ENCODE peak calls at places on chromosomes 11 and 22, in eight cellular contexts. Y is vagina, H is suprapubic skin, C is endodermal cell, E is astrocyte of the cerebellum, L is stomach, X is pancreas, V is body of pancreas. Z is an unnamed sample.

GRCh38 chr11:6635082-6635932 is 16.1 kb upstream of the TPP1 start:
- DNase-seq in V (no peak), L (no peak), X (no peak), E (no peak), C (no peak), H (no peak), Y (no peak), Z (no peak)

GRCh38 chr22:21917206-21917958 is 35.3 kb downstream of the PPM1F start:
- DNase-seq in V (peak), H (no peak), C (no peak), L (peak), E (no peak), Y (no peak), X (peak), Z (no peak)

GRCh38 chr11:122853971-122854446 is 15.7 kb downstream of the CRTAM start:
- DNase-seq in C (peak), V (peak), L (no peak), H (no peak), X (peak), Y (no peak), E (peak), Z (no peak)

GRCh38 chr11:10896493-10896892 is 38.6 kb upstream of the ZBED5 start:
- DNase-seq in X (no peak), V (no peak), E (no peak), C (no peak), H (no peak), L (no peak), Y (no peak), Z (no peak)

GRCh38 chr22:43974028-43974545 is 18.8 kb downstream of the SAMM50 start:
- DNase-seq in Y (no peak), C (peak), L (no peak), H (no peak), V (no peak), X (no peak), E (no peak), Z (no peak)

GRCh38 chr22:28464179-28464578 is 215.5 kb downstream of the TTC28 start:
- DNase-seq in V (no peak), C (no peak), Y (no peak), H (no peak), X (no peak), L (no peak), E (no peak), Z (no peak)

GRCh38 chr11:15783619-15784018 is 572.7 kb downstream of the SOX6 start:
- DNase-seq in Y (no peak), V (no peak), H (no peak), C (peak), X (no peak), E (no peak), L (no peak), Z (no peak)

GRCh38 chr11:46348566-46348981 is 1.3 kb downstream of the DGKZ start:
- DNase-seq in C (no peak), L (no peak), H (no peak), E (no peak), V (peak), X (no peak), Y (no peak), Z (no peak)

GRCh38 chr22:22432479-22432878 is 76.1 kb downstream of the ZNF280B start:
- DNase-seq in V (no peak), H (no peak), C (no peak), X (no peak), E (no peak), L (no peak), Y (no peak), Z (no peak)

GRCh38 chr22:36386351-36386899 is 1.3 kb downstream of the MYH9 start:
- DNase-seq in C (no peak), V (no peak), H (no peak), E (no peak), Y (no peak), X (no peak), L (no peak), Z (no peak)

GRCh38 chr11:12232819-12233601 is 122.6 kb downstream of the MICAL2 start:
- DNase-seq in V (no peak), E (peak), H (no peak), Y (no peak), C (no peak), X (no peak), L (no peak), Z (no peak)

GRCh38 chr11:456533-456932 is 6.5 kb downstream of the PTDSS2 start:
- DNase-seq in L (no peak), C (no peak), V (no peak), E (no peak), H (no peak), Y (no peak), X (no peak), Z (no peak)

GRCh38 chr11:12540913-12541587 is 133.2 kb upstream of the TEAD1 start:
- DNase-seq in X (no peak), L (no peak), C (peak), E (peak), V (no peak), Y (peak), H (no peak), Z (peak)

GRCh38 chr11:44623321-44623715 is 57.9 kb downstream of the CD82 start:
- DNase-seq in X (no peak), H (peak), L (peak), C (peak), Y (peak), V (no peak), E (no peak), Z (peak)

GRCh38 chr11:119585038-119585666 is 143.8 kb downstream of the NECTIN1 start:
- DNase-seq in X (peak), C (peak), Y (no peak), H (no peak), L (peak), E (no peak), V (peak), Z (no peak)

GRCh38 chr11:88324562-88325345 is 12.8 kb downstream of the CTSC start:
- DNase-seq in C (no peak), E (no peak), X (no peak), H (no peak), L (no peak), V (no peak), Y (no peak), Z (no peak)

GRCh38 chr11:94537051-94537600 is 6.6 kb upstream of the FUT4 start:
- DNase-seq in X (no peak), C (no peak), V (no peak), E (peak), Y (no peak), L (no peak), H (no peak), Z (no peak)

GRCh38 chr11:11995601-11996000 is 12.8 kb downstream of the DKK3 start:
- DNase-seq in X (no peak), H (no peak), E (no peak), L (no peak), V (no peak), Y (no peak), C (no peak), Z (peak)

GRCh38 chr11:35118906-35119305 is 20.1 kb upstream of the CD44 start:
- DNase-seq in C (no peak), X (no peak), V (no peak), H (no peak), Y (no peak), E (no peak), L (no peak), Z (no peak)

GRCh38 chr11:96741068-96741467 is 351.3 kb downstream of the JRKL start:
- DNase-seq in E (peak), L (no peak), V (no peak), Y (no peak), C (no peak), H (no peak), X (no peak), Z (no peak)

GRCh38 chr11:47466701-47467250 is 17.8 kb upstream of the RAPSN start:
- DNase-seq in H (no peak), X (peak), E (peak), L (peak), V (peak), C (peak), Y (no peak), Z (no peak)

GRCh38 chr11:65243773-65244172 is 18.0 kb upstream of the POLA2 start:
- DNase-seq in H (no peak), C (peak), Y (no peak), V (no peak), E (no peak), X (no peak), L (no peak), Z (no peak)

GRCh38 chr22:46273432-46274148 is 5.8 kb downstream of the TTC38 start:
- DNase-seq in C (no peak), X (no peak), H (peak), E (no peak), Y (no peak), V (no peak), L (no peak), Z (no peak)

GRCh38 chr11:73361953-73362776 is 14.0 kb upstream of the RELT start:
- DNase-seq in L (no peak), H (no peak), C (peak), V (no peak), E (no peak), X (no peak), Y (no peak), Z (no peak)
- TF ChIP-seq CTCF in L (no peak), H (no peak), C (peak), V (no peak), E (no peak), X (no peak), Y (no peak), Z (no peak)

GRCh38 chr11:4203603-4204360 is 109.2 kb downstream of the RRM1 start:
- DNase-seq in L (no peak), X (no peak), H (no peak), Y (no peak), E (no peak), V (no peak), C (peak), Z (no peak)
- TF ChIP-seq CTCF in L (no peak), X (no peak), H (no peak), Y (no peak), E (no peak), V (no peak), C (peak), Z (no peak)

GRCh38 chr11:78138281-78138680 is 1.1 kb downstream of the ALG8 start:
- DNase-seq in Y (no peak), E (no peak), L (no peak), H (no peak), V (no peak), X (no peak), C (no peak), Z (no peak)

GRCh38 chr11:78139422-78140391 is at the start of gene ALG8:
- DNase-seq in Y (peak), X (peak), L (peak), C (peak), E (peak), H (peak), V (peak), Z (peak)

GRCh38 chr11:78140392-78141077 is 1.1 kb upstream of the ALG8 start:
- DNase-seq in H (no peak), V (no peak), Y (no peak), X (no peak), E (no peak), C (no peak), L (no peak), Z (no peak)

DNA sequence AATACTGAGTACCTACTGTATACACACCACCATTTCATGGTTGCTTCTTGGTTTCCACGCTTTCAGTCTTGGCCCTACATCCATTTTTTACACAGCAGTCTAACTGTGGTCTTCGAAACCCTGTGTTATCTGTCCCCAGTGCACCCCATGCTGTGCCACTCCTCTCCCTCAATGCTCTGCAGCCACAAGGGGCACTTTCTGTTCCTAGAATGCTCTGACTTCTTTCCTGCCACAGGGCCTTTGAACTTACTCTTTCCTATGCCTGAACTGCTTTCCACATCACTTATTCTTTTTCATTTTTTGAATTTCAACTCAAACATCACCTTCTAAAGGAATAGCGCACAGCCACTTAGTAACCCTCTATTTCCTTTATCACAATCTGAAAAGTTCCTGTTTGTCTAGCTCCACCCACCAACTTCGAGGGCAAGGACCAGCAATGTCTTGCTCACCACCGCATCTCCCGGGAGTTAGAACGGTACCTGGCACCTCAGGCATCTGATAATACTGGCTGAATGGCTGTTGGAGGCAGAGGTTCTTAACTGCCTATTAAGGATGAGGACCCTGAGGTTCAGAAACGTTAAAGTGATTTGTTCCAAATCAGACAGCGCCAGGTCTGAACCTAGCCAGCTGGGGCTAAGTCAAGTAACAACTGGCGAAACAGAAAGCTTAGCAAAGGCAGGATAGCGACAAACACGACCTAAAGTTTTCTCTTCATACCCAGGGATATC is 568 bp downstream of the ALG8 start:
- DNase-seq in X (no peak), C (peak), V (no peak), H (no peak), E (no peak), L (peak), Y (no peak), Z (no peak)
- TF ChIP-seq CTCF in X (no peak), C (peak), V (no peak), H (no peak), E (no peak), L (no peak), Y (no peak), Z (no peak)

GRCh38 chr11:61390161-61390560 is 2.2 kb upstream of the TMEM216 start:
- DNase-seq in V (no peak), X (no peak), Y (no peak), E (no peak), L (no peak), C (no peak), H (no peak), Z (no peak)

GRCh38 chr11:61392991-61393595 is 706 bp downstream of the TMEM216 start:
- DNase-seq in X (no peak), V (no peak), C (peak), Y (no peak), L (no peak), E (no peak), H (no peak), Z (no peak)
- TF ChIP-seq CTCF in X (no peak), V (no peak), C (peak), Y (no peak), L (no peak), E (peak), H (no peak), Z (peak)

GRCh38 chr11:91773090-91773489 is 451.5 kb upstream of the FAT3 start:
- DNase-seq in C (peak), H (no peak), E (no peak), X (no peak), V (no peak), L (no peak), Y (no peak), Z (no peak)
- TF ChIP-seq CTCF in C (peak), H (no peak), E (peak), X (no peak), V (no peak), L (no peak), Y (no peak), Z (peak)

GRCh38 chr22:50582562-50583293 is at the start of gene CHKB:
- DNase-seq in V (peak), Y (peak), L (peak), X (peak), E (peak), H (peak), C (peak), Z (peak)
- TF ChIP-seq CTCF in V (no peak), Y (no peak), L (no peak), X (no peak), E (no peak), H (no peak), C (no peak), Z (no peak)

GRCh38 chr11:2088746-2089535 is 50.2 kb downstream of the IGF2 start:
- DNase-seq in H (peak), X (no peak), L (peak), C (peak), V (no peak), Y (peak), E (no peak), Z (peak)
- TF ChIP-seq CTCF in H (no peak), X (no peak), L (no peak), C (peak), V (no peak), Y (no peak), E (peak), Z (peak)

GRCh38 chr11:16879690-16880089 is 134.5 kb downstream of the PLEKHA7 start:
- DNase-seq in L (no peak), X (no peak), V (no peak), C (no peak), E (no peak), H (no peak), Y (no peak), Z (no peak)

GRCh38 chr11:16881766-16882165 is 132.4 kb downstream of the PLEKHA7 start:
- DNase-seq in Y (no peak), H (no peak), L (no peak), E (no peak), X (no peak), C (no peak), V (no peak), Z (no peak)

GRCh38 chr11:16883179-16883578 is 131.0 kb downstream of the PLEKHA7 start:
- DNase-seq in V (no peak), H (no peak), E (no peak), C (peak), Y (no peak), X (no peak), L (peak), Z (no peak)

GRCh38 chr11:16880184-16880583 is 134.0 kb downstream of the PLEKHA7 start:
- DNase-seq in Y (no peak), E (no peak), X (no peak), L (no peak), C (no peak), V (no peak), H (no peak), Z (no peak)

GRCh38 chr11:16881074-16881709 is 133.0 kb downstream of the PLEKHA7 start:
- DNase-seq in C (peak), V (peak), L (peak), H (no peak), X (peak), Y (no peak), E (peak), Z (no peak)
- TF ChIP-seq CTCF in C (peak), V (peak), L (no peak), H (peak), X (no peak), Y (no peak), E (peak), Z (peak)

GRCh38 chr11:72814831-72815618 is 814 bp downstream of the ATG16L2 start:
- DNase-seq in V (peak), E (no peak), Y (peak), X (peak), C (peak), H (peak), L (no peak), Z (peak)

GRCh38 chr11:72812604-72812967 is 1.6 kb upstream of the ATG16L2 start:
- DNase-seq in Y (no peak), L (no peak), C (peak), E (no peak), H (no peak), V (no peak), X (no peak), Z (no peak)

GRCh38 chr11:72813740-72814138 is 472 bp upstream of the ATG16L2 start:
- DNase-seq in Y (peak), E (no peak), V (peak), H (no peak), L (peak), X (peak), C (no peak), Z (no peak)

GRCh38 chr11:72812968-72813739 is 1.1 kb upstream of the ATG16L2 start:
- DNase-seq in C (peak), Y (peak), V (peak), X (peak), H (peak), L (peak), E (no peak), Z (no peak)

DNA sequence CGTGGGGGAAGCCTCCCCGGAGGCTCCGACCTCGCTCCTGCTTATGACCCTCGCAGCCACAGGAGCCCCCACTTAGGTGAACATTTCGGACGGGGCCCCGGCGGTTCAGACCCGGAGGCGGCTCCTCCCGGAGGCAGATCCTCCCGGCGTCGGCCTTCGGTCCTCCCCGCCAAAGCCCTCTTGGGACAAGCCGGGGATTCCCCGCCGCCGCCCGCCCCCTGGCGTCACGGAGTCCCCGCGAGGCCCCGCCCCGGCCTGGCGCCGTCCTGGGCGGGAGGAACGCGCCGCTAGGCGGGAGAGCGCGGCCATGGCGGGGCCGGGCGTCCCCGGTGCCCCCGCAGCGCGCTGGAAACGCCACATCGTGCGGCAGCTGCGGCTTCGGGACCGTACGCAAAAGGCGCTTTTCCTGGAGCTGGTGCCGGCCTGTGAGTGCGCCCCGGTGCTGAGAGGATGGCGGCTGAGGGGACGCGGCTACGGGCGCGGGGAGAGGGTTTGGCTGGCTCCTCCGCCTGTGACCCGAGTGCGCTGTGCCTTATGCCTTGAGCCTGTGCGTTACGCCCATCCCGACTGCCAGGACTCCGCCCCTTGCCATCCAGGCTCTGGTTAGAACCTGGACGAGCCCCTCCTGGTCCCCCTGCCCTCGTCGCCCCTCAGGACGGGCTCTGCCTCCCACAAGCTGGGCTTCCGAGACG is at the start of gene ATG16L2:
- DNase-seq in L (peak), E (no peak), C (peak), Y (peak), V (peak), H (peak), X (peak), Z (peak)
- TF ChIP-seq CTCF in L (peak), E (no peak), C (peak), Y (no peak), V (peak), H (peak), X (no peak), Z (peak)

GRCh38 chr22:48004936-48005335 is 1242.5 kb downstream of the TBC1D22A start:
- DNase-seq in C (no peak), V (no peak), L (no peak), E (no peak), H (no peak), X (no peak), Y (no peak), Z (no peak)

DNA sequence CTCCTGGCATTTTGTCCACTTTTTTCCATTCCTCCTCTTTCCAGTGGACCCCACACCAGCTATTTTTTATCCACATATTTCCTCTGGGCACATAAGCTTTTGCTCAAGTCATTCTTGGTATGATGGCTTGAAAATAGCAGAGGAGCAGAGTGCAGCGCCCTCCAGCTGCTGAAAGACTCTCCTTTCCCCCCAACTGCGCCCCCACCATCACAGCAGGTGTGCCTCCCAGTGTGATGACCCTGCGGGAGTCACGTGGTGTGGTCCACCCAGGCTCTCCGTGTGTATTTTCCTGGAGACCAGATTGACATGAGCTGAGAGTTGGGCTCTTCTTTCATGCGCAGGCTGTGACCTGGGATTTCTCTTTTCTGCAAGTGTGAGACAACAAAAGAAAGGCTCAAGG is 1241.6 kb downstream of the TBC1D22A start:
- DNase-seq in H (no peak), V (no peak), L (no peak), X (no peak), Y (no peak), C (peak), E (no peak), Z (peak)
- TF ChIP-seq CTCF in H (no peak), V (no peak), L (no peak), X (no peak), Y (no peak), C (peak), E (no peak), Z (no peak)